ENCODE peak calls at places on chromosomes 5 and 9, in four cellular contexts. N is HepG2, D is H1, Q is GM12878. T is an unnamed sample.

GRCh38 chr5:167934561-167934971 is 356.9 kb upstream of the WWC1 start:
- DNase-seq in N (no peak), D (no peak), Q (no peak), T (no peak)

GRCh38 chr5:8213701-8214240 is 344.8 kb downstream of the MTRR start:
- DNase-seq in N (no peak), D (no peak), Q (no peak), T (no peak)

GRCh38 chr9:114244570-114244969 is 78.3 kb upstream of the ORM1 start:
- DNase-seq in N (no peak), D (no peak), Q (no peak), T (no peak)

GRCh38 chr5:132489871-132490483 is 596 bp downstream of the IRF1 start:
- DNase-seq in N (no peak), D (no peak), Q (no peak), T (no peak)

GRCh38 chr9:116250881-116251280 is 97.3 kb downstream of the PAPPA start:
- DNase-seq in N (no peak), D (no peak), Q (no peak), T (no peak)

GRCh38 chr5:1449081-1449630 is 3.9 kb upstream of the SLC6A3 start:
- DNase-seq in N (no peak), D (peak; percentile 19), Q (no peak), T (no peak)

GRCh38 chr5:119470851-119471451 is 18.7 kb downstream of the HSD17B4 start:
- DNase-seq in N (peak; percentile 8), D (no peak), Q (no peak), T (no peak)

GRCh38 chr9:106945727-106946690 is 83.0 kb downstream of the ZNF462 start:
- DNase-seq in N (no peak), D (no peak), Q (no peak), T (no peak)

GRCh38 chr5:174139623-174140022 is 94.1 kb downstream of the NSG2 start:
- DNase-seq in N (no peak), D (no peak), Q (no peak), T (no peak)

GRCh38 chr5:60820593-60821487 is 23.2 kb downstream of the ELOVL7 start:
- DNase-seq in N (no peak), D (no peak), Q (no peak), T (no peak)

GRCh38 chr5:60826653-60827052 is 17.4 kb downstream of the ELOVL7 start:
- DNase-seq in N (no peak), D (no peak), Q (peak; percentile 60), T (no peak)

GRCh38 chr5:60823574-60823973 is 20.5 kb downstream of the ELOVL7 start:
- DNase-seq in N (no peak), D (no peak), Q (no peak), T (no peak)

GRCh38 chr5:60821488-60822284 is 22.4 kb downstream of the ELOVL7 start:
- DNase-seq in N (no peak), D (no peak), Q (no peak), T (no peak)

GRCh38 chr5:60822285-60822556 is 21.8 kb downstream of the ELOVL7 start:
- DNase-seq in N (no peak), D (no peak), Q (peak; percentile 20), T (no peak)
- TF ChIP-seq SUZ12 in N (no peak), D (no peak), Q (no peak), T (no peak)

GRCh38 chr9:34572092-34572491 is 17.4 kb downstream of the CNTFR start:
- DNase-seq in N (no peak), D (no peak), Q (no peak), T (no peak)
- H3K27me3 ChIP-seq in N (peaks cover 11% of the 10 kb centered on the region), D (no peaks in the 10 kb centered on the region), Q (peaks cover 7% of the 10 kb centered on the region), T (no peaks in the 10 kb centered on the region)

GRCh38 chr5:129410488-129410887 is 49.6 kb upstream of the ADAMTS19 start:
- DNase-seq in N (no peak), D (no peak), Q (no peak), T (peak; percentile 46)

GRCh38 chr5:129400395-129400983 is 59.6 kb upstream of the ADAMTS19 start:
- DNase-seq in N (no peak), D (no peak), Q (no peak), T (no peak)

GRCh38 chr5:129405222-129405621 is 54.9 kb upstream of the ADAMTS19 start:
- DNase-seq in N (no peak), D (no peak), Q (no peak), T (no peak)

GRCh38 chr5:129406440-129406839 is 53.7 kb upstream of the ADAMTS19 start:
- DNase-seq in N (no peak), D (no peak), Q (no peak), T (no peak)
- TF ChIP-seq SUZ12 in N (no peak), D (no peak), Q (no peak), T (no peak)

GRCh38 chr5:35096933-35097332 is 49.2 kb upstream of the AGXT2 start:
- DNase-seq in N (no peak), D (no peak), Q (no peak), T (no peak)

GRCh38 chr5:35095366-35095765 is 47.6 kb upstream of the AGXT2 start:
- DNase-seq in N (peak; percentile 32), D (no peak), Q (no peak), T (no peak)

GRCh38 chr5:35096209-35096608 is 48.5 kb upstream of the AGXT2 start:
- DNase-seq in N (no peak), D (no peak), Q (no peak), T (no peak)

GRCh38 chr5:35098214-35098613 is 50.5 kb upstream of the AGXT2 start:
- DNase-seq in N (no peak), D (no peak), Q (no peak), T (no peak)

DNA sequence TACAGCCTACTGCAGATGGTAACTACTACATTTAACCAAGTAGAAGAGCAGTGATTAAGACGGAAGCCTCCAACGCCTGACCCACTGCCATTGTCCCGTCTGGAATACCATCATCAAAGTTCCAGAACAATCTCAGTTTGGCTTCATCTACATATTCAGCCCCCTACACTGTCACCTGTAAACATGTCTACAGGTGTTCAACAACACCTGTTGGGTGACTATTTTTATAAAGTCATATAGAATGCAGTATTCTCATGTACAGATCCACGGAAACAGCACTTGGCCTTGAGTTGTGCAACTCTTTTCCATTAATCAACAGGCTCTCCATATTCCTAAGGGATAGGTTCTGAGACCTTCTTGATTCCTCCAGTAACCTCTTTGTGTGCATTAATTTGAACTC is 53.3 kb upstream of the AGXT2 start:
- DNase-seq in N (no peak), D (no peak), Q (no peak), T (no peak)
- H3K27me3 ChIP-seq in N (no peaks in the 10 kb centered on the region), D (no peaks in the 10 kb centered on the region), Q (no peaks in the 10 kb centered on the region), T (no peaks in the 10 kb centered on the region)

GRCh38 chr9:94478755-94479730 is 75.8 kb upstream of the PCAT7 start:
- DNase-seq in N (no peak), D (no peak), Q (no peak), T (peak; percentile 16)
- TF ChIP-seq SUZ12 in N (no peak), D (no peak), Q (no peak), T (no peak)

GRCh38 chr5:168969341-168969863 is 331.5 kb downstream of the SLIT3 start:
- DNase-seq in N (no peak), D (no peak), Q (no peak), T (no peak)

GRCh38 chr5:168971100-168971499 is 329.8 kb downstream of the SLIT3 start:
- DNase-seq in N (no peak), D (no peak), Q (no peak), T (no peak)

GRCh38 chr5:168964182-168964581 is 336.8 kb downstream of the SLIT3 start:
- DNase-seq in N (no peak), D (no peak), Q (no peak), T (no peak)

GRCh38 chr5:168965638-168966037 is 335.3 kb downstream of the SLIT3 start:
- DNase-seq in N (no peak), D (no peak), Q (no peak), T (no peak)

DNA sequence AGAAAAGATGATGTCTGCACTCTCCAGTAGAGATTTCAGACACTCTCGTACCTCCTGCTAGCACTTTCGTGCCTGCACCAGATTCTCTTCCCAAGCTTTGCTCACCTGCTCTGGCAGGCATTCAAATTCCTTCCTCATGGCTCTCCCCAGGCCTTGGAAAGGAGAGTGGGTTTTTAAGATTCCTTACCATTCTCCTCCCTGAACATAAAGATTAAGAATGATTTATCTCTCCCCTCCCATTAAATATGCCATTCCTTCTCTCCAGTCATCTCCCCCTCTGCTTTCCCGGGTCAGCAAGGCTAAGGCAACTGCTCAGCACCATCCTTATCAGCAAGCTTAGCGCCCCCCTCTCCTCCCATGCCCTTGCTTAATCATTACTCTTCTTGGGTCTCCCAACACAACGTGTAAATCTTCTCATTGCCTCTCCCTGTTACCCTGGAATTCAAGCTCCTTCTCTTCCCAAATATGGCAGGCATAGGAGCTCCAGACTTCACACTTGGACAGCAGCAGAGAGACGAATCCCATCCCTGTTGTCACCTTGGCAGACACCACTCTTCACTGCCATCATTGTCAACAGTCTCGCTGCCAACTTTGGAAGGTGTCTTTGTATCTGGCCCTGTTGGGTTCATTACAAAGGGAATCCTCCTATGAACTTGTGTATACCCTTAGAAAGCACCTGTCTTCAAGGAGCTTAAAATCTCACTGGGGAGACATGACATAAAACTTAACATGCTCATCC is 332.9 kb downstream of the SLIT3 start:
- DNase-seq in N (no peak), D (no peak), Q (no peak), T (no peak)
- H3K27me3 ChIP-seq in N (no peaks in the 10 kb centered on the region), D (no peaks in the 10 kb centered on the region), Q (peaks cover 1% of the 10 kb centered on the region), T (no peaks in the 10 kb centered on the region)

GRCh38 chr5:164617290-164617689 is 1111.9 kb downstream of the MAT2B start:
- DNase-seq in N (no peak), D (no peak), Q (no peak), T (no peak)

DNA sequence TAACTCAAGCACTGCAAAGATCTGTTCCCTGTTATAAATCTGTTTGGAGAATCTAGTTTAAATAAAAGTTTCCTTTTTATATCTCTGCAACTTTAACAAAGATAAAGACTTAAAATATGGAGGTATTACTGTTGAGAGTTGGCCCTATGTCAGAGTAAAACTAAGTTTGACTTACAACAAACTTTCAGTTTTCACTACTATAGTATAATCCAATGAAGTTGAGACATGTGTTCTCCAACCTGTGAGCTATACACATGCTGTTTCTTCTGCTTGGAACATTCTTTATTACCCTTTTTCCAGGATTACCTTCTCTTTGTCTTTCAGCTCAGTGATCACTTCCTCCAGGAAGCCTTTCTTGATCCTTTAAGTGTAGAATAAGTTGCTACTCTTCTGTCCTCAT is 1109.3 kb downstream of the MAT2B start:
- DNase-seq in N (no peak), D (no peak), Q (no peak), T (no peak)
- TF ChIP-seq SUZ12 in N (no peak), D (no peak), Q (no peak), T (no peak)

GRCh38 chr5:73399761-73400160 is 48.8 kb downstream of the FOXD1 start:
- DNase-seq in N (no peak), D (no peak), Q (no peak), T (no peak)
- H3K27me3 ChIP-seq in N (no peaks in the 10 kb centered on the region), D (no peaks in the 10 kb centered on the region), Q (no peaks in the 10 kb centered on the region), T (no peaks in the 10 kb centered on the region)

DNA sequence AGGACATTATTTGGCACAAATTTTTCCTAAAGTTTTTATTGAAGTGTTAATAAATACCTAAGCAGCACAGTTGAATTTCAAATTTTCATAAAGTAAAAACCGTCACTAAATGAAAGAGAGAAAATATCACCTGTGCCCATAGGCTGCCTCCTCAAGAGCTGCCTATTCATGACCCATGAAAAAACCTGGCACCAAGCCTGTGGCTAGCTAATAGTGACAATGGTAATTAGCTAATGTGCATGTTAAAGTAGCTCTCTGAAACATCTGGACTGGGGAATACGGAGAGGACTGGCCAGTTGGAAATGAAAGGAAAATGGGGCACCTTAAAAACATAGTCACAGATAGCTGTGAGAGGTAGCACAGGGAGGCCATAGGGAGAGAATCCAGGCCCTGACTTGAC is 5.4 kb upstream of the GNE start:
- DNase-seq in N (no peak), D (no peak), Q (no peak), T (no peak)
- TF ChIP-seq SUZ12 in N (no peak), D (no peak), Q (no peak), T (no peak)

T was measured in NT2/D1.